ENCODE peak calls at places on chromosomes 1 and 21, in five cellular contexts. R, D, E, Q and Z are unnamed samples.

GRCh38 chr1:17649371-17650106 is 105.6 kb upstream of the ACTL8 start:
- DNase-seq in R (no peak), D (no peak), E (no peak), Q (no peak), Z (no peak)

GRCh38 chr1:109252893-109253802 is 3.8 kb downstream of the CELSR2 start:
- DNase-seq in R (no peak), D (no peak), E (no peak), Q (peak; percentile 40), Z (no peak)

GRCh38 chr1:21319447-21320407 is 29.5 kb upstream of the ECE1 start:
- DNase-seq in R (peak; percentile 47), D (peak; percentile 83), E (no peak), Q (no peak), Z (no peak)

GRCh38 chr21:34715518-34715917 is 46.7 kb downstream of the CLIC6 start:
- DNase-seq in R (no peak), D (no peak), E (no peak), Q (no peak), Z (no peak)

GRCh38 chr1:152577168-152577567 is 3.1 kb downstream of the LCE3D start:
- DNase-seq in R (no peak), D (no peak), E (no peak), Q (no peak), Z (no peak)

GRCh38 chr21:45985471-45986315 is 4.1 kb downstream of the COL6A1 start:
- DNase-seq in R (no peak), D (no peak), E (peak; percentile 62), Q (peak; percentile 7), Z (no peak)

GRCh38 chr1:2494323-2494693 is 18.2 kb downstream of the PLCH2 start:
- DNase-seq in R (peak; percentile 74), D (no peak), E (no peak), Q (peak; percentile 57), Z (peak; percentile 29)

GRCh38 chr1:20882837-20883236 is 95.7 kb upstream of the HP1BP3 start:
- DNase-seq in R (no peak), D (no peak), E (no peak), Q (no peak), Z (no peak)

GRCh38 chr21:42102063-42102462 is 30.9 kb downstream of the UMODL1 start:
- DNase-seq in R (no peak), D (no peak), E (no peak), Q (no peak), Z (no peak)

DNA sequence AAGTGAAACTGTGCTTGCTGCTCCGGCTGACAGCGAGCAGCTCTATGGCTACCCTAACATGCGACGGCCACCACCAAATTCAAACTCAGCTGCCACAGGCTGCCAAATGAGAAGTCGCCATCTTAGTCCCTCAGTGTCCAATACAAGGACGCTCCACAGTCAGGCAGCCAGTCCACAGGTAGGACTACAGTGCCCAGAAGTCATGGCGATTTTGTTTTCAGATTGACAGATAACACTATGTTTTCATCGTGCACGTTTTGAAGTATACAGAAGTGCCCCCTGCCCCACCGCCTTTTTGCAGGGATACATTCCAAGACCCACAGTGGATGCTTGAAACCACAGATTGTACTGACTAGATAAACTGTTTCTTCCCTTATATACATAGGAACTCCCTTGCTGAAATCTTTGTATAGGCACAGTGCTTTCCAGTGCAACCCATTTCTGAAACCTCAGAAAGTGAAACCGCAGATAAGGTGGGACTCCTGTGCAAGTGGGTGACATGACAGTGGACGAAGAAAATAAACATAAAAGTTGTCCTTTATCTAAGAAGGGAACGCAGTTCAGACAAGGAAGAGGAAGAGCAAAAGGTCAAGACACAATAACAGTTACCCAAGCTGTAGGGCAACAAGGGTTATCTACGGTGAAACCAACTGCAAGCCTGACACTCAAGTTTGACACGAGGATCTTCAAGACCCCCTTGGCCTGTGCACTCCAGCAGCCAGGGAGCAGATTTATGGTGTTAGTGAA is 52.2 kb downstream of the STX6 start:
- DNase-seq in R (no peak), D (no peak), E (no peak), Q (no peak), Z (no peak)
- TF ChIP-seq EP300 in R (no peak), D (no peak), E (no peak), Q (no peak), Z (no peak)

GRCh38 chr1:23125489-23125888 is 43.2 kb downstream of the LUZP1 start:
- DNase-seq in R (no peak), D (no peak), E (no peak), Q (no peak), Z (no peak)
- H3K4me1 ChIP-seq in R (peaks cover 60% of the 10 kb centered on the region), D (peaks cover 49% of the 10 kb centered on the region), E (peaks cover 47% of the 10 kb centered on the region), Q (peaks cover 39% of the 10 kb centered on the region), Z (peaks cover 14% of the 10 kb centered on the region)

DNA sequence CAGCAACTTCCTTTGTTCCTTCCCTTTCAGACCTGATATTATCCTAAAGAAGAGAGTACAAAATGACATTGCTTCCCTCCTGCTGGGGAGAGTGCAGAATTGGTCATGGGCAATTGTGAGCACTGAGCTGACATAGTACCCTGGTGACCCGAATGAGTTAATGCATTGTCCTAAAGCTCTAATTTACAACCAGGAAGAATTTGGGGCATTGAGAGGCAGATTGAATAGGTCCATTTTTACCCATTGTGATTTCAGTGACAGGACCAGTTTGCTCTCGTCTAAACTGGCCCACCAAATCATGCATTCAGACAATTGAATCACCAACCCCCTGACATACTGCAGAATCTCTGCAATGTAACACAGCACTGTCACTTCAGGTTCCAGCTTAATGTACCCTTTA is 497.4 kb downstream of the DPYD start:
- DNase-seq in R (no peak), D (no peak), E (no peak), Q (no peak), Z (no peak)
- TF ChIP-seq EP300 in R (no peak), D (no peak), E (no peak), Q (no peak), Z (no peak)

GRCh38 chr1:101219919-101220695 is 16.7 kb upstream of the S1PR1 start:
- DNase-seq in R (no peak), D (no peak), E (no peak), Q (no peak), Z (no peak)
- H3K4me1 ChIP-seq in R (no peaks in the 10 kb centered on the region), D (no peaks in the 10 kb centered on the region), E (no peaks in the 10 kb centered on the region), Q (no peaks in the 10 kb centered on the region), Z (no peaks in the 10 kb centered on the region)

DNA sequence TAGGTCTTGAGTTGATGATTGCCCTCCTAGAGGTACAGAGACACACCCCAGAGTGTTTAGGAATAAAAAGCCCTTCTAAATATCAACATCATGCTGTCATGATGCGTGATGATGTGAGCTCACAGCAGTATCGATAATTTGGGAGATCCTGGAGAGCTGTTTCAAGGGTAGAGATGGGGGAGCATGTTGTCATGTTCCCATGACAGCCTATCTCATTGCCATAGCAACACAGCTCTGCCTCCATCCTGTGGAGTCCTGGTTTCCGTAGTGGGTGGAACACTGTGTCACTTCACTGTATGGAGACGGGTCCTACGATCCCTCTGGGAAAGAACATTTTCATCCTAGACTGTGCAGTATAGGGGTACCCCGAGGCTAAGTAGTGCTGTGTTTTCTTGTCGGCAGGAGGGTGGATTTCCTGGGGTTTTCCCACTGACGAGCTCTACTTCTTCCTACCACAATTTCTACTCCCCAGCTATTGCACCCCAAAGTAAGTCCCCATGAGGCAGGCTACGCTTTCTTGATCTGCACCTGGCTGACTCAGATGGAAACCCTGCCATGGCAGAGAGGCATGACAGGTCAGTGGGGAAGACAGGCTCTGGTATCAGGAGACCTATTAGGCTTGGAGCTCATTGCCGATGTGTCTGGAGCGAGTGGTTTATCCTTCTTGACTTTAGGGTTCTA is 7.2 kb downstream of the KISS1 start:
- DNase-seq in R (no peak), D (no peak), E (no peak), Q (no peak), Z (no peak)
- TF ChIP-seq EP300 in R (no peak), D (no peak), E (no peak), Q (no peak), Z (no peak)

GRCh38 chr1:15957221-15958090 is 18.4 kb downstream of the ZBTB17 start:
- DNase-seq in R (no peak), D (no peak), E (peak; percentile 49), Q (no peak), Z (no peak)
- H3K4me1 ChIP-seq in R (peaks cover 16% of the 10 kb centered on the region), D (peaks cover 58% of the 10 kb centered on the region), E (peaks cover 36% of the 10 kb centered on the region), Q (peaks cover 7% of the 10 kb centered on the region), Z (no peaks in the 10 kb centered on the region)

DNA sequence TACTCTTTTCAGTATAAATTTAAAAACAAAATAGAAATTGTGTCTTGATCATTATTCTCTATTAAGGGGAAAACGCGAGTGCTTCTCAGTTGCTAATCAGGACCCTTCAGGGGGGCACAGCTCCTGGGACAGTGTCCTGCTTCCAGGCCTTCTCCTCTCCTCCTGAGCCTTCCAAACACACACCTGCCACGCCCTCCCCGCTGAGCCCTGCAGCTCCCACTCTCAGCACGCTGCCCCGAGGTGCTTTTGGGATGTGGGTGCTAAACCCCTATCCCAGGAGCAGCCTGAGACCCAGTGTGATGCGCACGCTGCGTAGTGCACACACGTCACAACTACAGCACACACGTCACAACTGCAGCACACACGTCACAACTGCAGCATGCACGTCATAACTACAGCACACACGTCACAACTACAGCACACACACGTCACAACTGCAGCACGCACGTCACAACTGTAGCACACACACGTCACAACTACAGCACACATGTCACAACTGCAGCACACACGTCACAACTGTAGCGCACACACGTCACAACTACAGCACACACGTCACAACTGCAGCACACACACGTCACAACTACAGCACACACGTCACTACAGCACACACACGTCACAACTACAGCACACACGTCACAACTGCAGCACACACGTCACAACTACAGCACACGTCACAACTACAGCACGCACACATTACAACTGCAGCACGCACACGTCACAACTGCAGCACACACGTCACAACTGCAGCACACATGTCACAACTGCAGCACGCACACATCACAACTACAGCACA is 322.8 kb upstream of the AJAP1 start:
- DNase-seq in R (no peak), D (no peak), E (no peak), Q (no peak), Z (no peak)
- TF ChIP-seq EP300 in R (no peak), D (no peak), E (no peak), Q (no peak), Z (no peak)

GRCh38 chr1:36136535-36136934 is 11.5 kb upstream of the COL8A2 start:
- DNase-seq in R (no peak), D (no peak), E (no peak), Q (no peak), Z (no peak)
- H3K4me1 ChIP-seq in R (peaks cover 6% of the 10 kb centered on the region), D (peaks cover 60% of the 10 kb centered on the region), E (peaks cover 52% of the 10 kb centered on the region), Q (peaks cover 20% of the 10 kb centered on the region), Z (peaks cover 8% of the 10 kb centered on the region)

DNA sequence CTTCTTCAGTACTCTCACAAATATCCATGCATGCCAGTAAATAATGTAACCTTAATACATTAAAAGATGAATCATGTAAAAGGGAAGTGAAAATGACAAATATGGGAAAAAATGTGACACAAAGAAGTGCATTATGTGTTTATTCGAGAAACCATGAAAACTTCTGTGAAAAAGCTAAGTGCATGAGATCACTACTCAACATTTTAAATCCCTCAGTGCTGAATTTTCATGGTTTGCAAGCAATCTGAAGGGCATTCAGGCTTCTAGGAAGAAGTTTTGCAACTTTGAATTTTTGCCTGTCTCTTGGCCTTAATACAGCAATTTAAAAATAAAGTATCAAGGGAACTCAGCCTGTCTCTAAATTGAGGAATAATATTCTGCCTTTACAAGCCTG is 78.2 kb downstream of the MAP3K7CL start:
- DNase-seq in R (peak; percentile 19), D (no peak), E (no peak), Q (no peak), Z (no peak)
- TF ChIP-seq EP300 in R (no peak), D (no peak), E (no peak), Q (no peak), Z (no peak)

GRCh38 chr1:93673159-93673657 is 8.4 kb downstream of the BCAR3 start:
- DNase-seq in R (no peak), D (no peak), E (no peak), Q (no peak), Z (no peak)
- H3K4me1 ChIP-seq in R (peaks cover 100% of the 10 kb centered on the region), D (peaks cover 91% of the 10 kb centered on the region), E (peaks cover 93% of the 10 kb centered on the region), Q (peaks cover 32% of the 10 kb centered on the region), Z (peaks cover 74% of the 10 kb centered on the region)